ENCODE peak calls at places on chromosomes 11 and 22, in seven cellular contexts. G is brain microvascular endothelial cell, R is colonic mucosa, O is PC-3, C is stomach, K is ovary, J is OCI-LY7. V is an unnamed sample.

GRCh38 chr11:97865424-97866012 is 1155.2 kb upstream of the CNTN5 start:
- DNase-seq in J (no peak), G (no peak), O (no peak), C (no peak), R (no peak), K (no peak), V (no peak)

GRCh38 chr11:32006799-32007388 is 84.0 kb upstream of the RCN1 start:
- DNase-seq in G (peak; percentile 46), C (no peak), K (no peak), J (peak; percentile 37), O (peak; percentile 71), R (no peak), V (peak; percentile 89)

GRCh38 chr11:125626381-125626950 is 1.5 kb downstream of the CHEK1 start:
- DNase-seq in R (no peak), J (peak; percentile 77), O (no peak), K (no peak), C (no peak), G (no peak), V (no peak)

GRCh38 chr11:128604723-128605122 is 17.4 kb upstream of the ETS1 start:
- DNase-seq in R (no peak), C (no peak), K (no peak), J (no peak), G (no peak), O (no peak), V (no peak)

GRCh38 chr11:100892886-100893285 is 205.8 kb downstream of the ARHGAP42 start:
- DNase-seq in C (no peak), R (no peak), O (peak; percentile 82), J (no peak), G (no peak), K (no peak), V (no peak)

GRCh38 chr11:96658436-96658835 is 268.6 kb downstream of the JRKL start:
- DNase-seq in O (no peak), J (no peak), G (no peak), K (no peak), R (no peak), C (no peak), V (peak; percentile 67)

GRCh38 chr11:76135491-76135890 is 70.8 kb downstream of the WNT11 start:
- DNase-seq in O (no peak), J (no peak), C (no peak), R (no peak), G (no peak), K (no peak), V (no peak)

GRCh38 chr11:36296925-36297604 is 977 bp downstream of the PRR5L start:
- DNase-seq in J (no peak), C (no peak), K (no peak), O (no peak), G (peak; percentile 58), R (peak; percentile 43), V (peak; percentile 67)

GRCh38 chr11:73999581-74000306 is 9.1 kb downstream of the UCP3 start:
- DNase-seq in R (no peak), K (no peak), O (no peak), J (peak; percentile 90), G (no peak), C (no peak), V (no peak)

GRCh38 chr11:45815747-45816146 is 10.8 kb downstream of the SLC35C1 start:
- DNase-seq in J (no peak), K (no peak), O (peak; percentile 34), C (no peak), R (no peak), G (peak; percentile 28), V (peak; percentile 66)

GRCh38 chr11:111520565-111520964 is 6.0 kb downstream of the HOATZ start:
- DNase-seq in J (no peak), O (peak; percentile 23), G (peak; percentile 47), C (no peak), R (no peak), K (no peak), V (peak; percentile 47)

GRCh38 chr22:43066844-43067385 is 22.3 kb downstream of the TTLL1 start:
- DNase-seq in J (no peak), O (peak; percentile 75), C (no peak), R (no peak), K (no peak), G (peak; percentile 58), V (no peak)

GRCh38 chr11:59767212-59767611 is 12.0 kb downstream of the STX3 start:
- DNase-seq in J (no peak), G (peak; percentile 32), R (peak; percentile 38), O (no peak), K (no peak), C (no peak), V (no peak)

GRCh38 chr11:72602250-72602904 is 71.8 kb downstream of the PDE2A start:
- DNase-seq in O (no peak), J (no peak), K (no peak), G (no peak), C (peak; percentile 63), R (no peak), V (no peak)

GRCh38 chr22:32144875-32145274 is 14.2 kb downstream of the C22orf42 start:
- DNase-seq in R (no peak), J (peak; percentile 60), O (no peak), C (no peak), K (no peak), G (no peak), V (no peak)

GRCh38 chr11:30346068-30346688 is 23.3 kb downstream of the ARL14EP start:
- DNase-seq in O (peak; percentile 64), K (no peak), C (no peak), J (peak; percentile 81), R (no peak), G (peak; percentile 20), V (peak; percentile 93)

GRCh38 chr11:47408598-47409439 is 429 bp downstream of the SLC39A13 start:
- DNase-seq in C (peak; percentile 51), O (peak; percentile 72), R (peak; percentile 43), J (no peak), G (peak; percentile 69), K (peak; percentile 56), V (no peak)
- TF ChIP-seq CTCF in C (no peak), O (no peak), R (no peak), J (no peak), G (peak; percentile 1), K (no peak), V (no peak)

GRCh38 chr11:120744016-120744994 is 232.8 kb downstream of the GRIK4 start:
- DNase-seq in K (no peak), C (no peak), R (no peak), O (peak; percentile 5), G (no peak), J (no peak), V (no peak)

GRCh38 chr11:120739780-120740179 is 228.2 kb downstream of the GRIK4 start:
- DNase-seq in C (no peak), J (no peak), R (no peak), G (no peak), K (no peak), O (no peak), V (no peak)

GRCh38 chr11:120738516-120739046 is 227.0 kb downstream of the GRIK4 start:
- DNase-seq in R (no peak), K (no peak), O (no peak), G (no peak), J (no peak), C (no peak), V (no peak)

GRCh38 chr11:120735035-120735434 is 223.5 kb downstream of the GRIK4 start:
- DNase-seq in G (no peak), K (no peak), O (no peak), C (no peak), R (no peak), J (no peak), V (no peak)

GRCh38 chr11:120740424-120740823 is 228.9 kb downstream of the GRIK4 start:
- DNase-seq in K (no peak), C (no peak), O (no peak), R (no peak), J (no peak), G (no peak), V (no peak)
- H3K27ac ChIP-seq in K (no peak overlapping the region), C (no peak overlapping the region), O (no peak overlapping the region), R (no peak overlapping the region), J (no peak overlapping the region), G (no peak overlapping the region), V (no peak overlapping the region)

DNA sequence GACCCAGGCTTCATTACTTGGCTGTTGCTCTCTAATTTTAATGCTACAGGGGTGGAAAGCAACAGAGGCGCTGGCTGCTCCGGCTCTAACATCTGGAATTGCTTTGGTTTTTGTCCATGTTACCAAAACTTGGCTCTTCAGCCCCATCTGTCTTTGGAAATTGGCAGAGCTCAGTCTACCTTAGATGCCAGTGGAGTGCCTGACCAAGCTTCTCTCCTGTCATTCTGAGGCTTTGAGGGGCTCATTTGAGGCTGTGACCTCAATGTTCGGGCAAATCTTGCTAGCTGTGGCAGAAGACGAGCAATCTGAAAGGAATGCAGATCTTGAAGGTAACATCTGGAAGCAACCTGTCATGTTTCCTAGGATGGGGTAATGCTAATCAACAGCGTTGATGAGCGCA is 409.5 kb upstream of the SYN3 start:
- DNase-seq in J (no peak), R (no peak), G (no peak), C (no peak), K (no peak), O (no peak), V (no peak)
- TF ChIP-seq CTCF in J (no peak), R (no peak), G (peak; percentile 51), C (no peak), K (no peak), O (no peak), V (no peak)

GRCh38 chr22:37486224-37486845 is at the start of gene MFNG:
- DNase-seq in G (no peak), C (peak; percentile 78), O (peak; percentile 55), R (peak; percentile 74), J (peak; percentile 91), K (no peak), V (peak; percentile 44)

GRCh38 chr22:37483594-37484114 is 2.5 kb downstream of the MFNG start:
- DNase-seq in K (no peak), O (no peak), G (no peak), J (no peak), C (no peak), R (no peak), V (no peak)

GRCh38 chr22:37484115-37485005 is 1.8 kb downstream of the MFNG start:
- DNase-seq in C (peak; percentile 72), R (peak; percentile 72), K (no peak), G (no peak), O (no peak), J (peak; percentile 93), V (no peak)

GRCh38 chr22:37485714-37486223 is 415 bp downstream of the MFNG start:
- DNase-seq in R (no peak), J (peak; percentile 66), K (no peak), O (no peak), C (no peak), G (no peak), V (no peak)

GRCh38 chr22:37485006-37485713 is 1.0 kb downstream of the MFNG start:
- DNase-seq in C (no peak), G (no peak), R (no peak), K (no peak), O (no peak), J (peak; percentile 73), V (no peak)
- H3K27ac ChIP-seq in C (peak overlapping the region; percentile 86), G (no peak overlapping the region), R (peak overlapping the region; percentile 71), K (no peak overlapping the region), O (no peak overlapping the region), J (peak overlapping the region; percentile 91), V (no peak overlapping the region)

DNA sequence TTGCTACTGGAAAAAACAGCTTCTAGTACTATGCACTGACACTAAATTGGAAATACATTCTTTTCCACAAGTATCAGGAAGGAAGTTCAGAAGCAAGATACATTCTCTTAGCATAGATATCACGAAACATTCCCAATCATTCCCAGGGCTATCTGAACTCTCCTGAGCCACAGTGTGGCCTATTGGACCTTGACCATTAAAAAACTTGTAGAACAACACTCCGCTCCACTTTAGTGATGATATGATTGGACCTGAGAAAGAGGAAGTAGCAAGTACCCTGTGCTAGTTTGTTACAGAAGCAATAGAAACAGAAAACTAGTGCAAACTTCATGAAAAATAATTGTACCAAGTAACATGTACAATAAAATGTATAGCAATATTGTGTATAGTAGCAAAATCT is 11.4 kb upstream of the OR5AK2 start:
- DNase-seq in G (no peak), O (no peak), J (no peak), K (no peak), C (no peak), R (no peak), V (no peak)
- TF ChIP-seq CTCF in G (no peak), O (no peak), J (no peak), K (no peak), C (no peak), R (no peak), V (no peak)

V was measured in A673.